ENCODE peak calls at places on chromosome 21, in five cellular contexts. One of them, this sample, is unnamed.

GRCh38 chr21:39562791-39563770 is 49.7 kb upstream of the B3GALT5 start:
- DNase-seq in AG04449: no peak
- DNase-seq in AG04450: no peak
- DNase-seq in cardiac muscle cell: no peak
- DNase-seq in foreskin fibroblast: no peak
- DNase-seq in this sample: no peak

GRCh38 chr21:38323721-38324591 is 67.2 kb downstream of the KCNJ15 start:
- DNase-seq in AG04449: peak
- DNase-seq in AG04450: peak
- DNase-seq in cardiac muscle cell: peak
- DNase-seq in foreskin fibroblast: peak
- DNase-seq in this sample: peak

GRCh38 chr21:45294509-45295291 is 7.0 kb upstream of the POFUT2 start:
- DNase-seq in AG04449: peak
- DNase-seq in AG04450: peak
- DNase-seq in cardiac muscle cell: peak
- DNase-seq in foreskin fibroblast: peak
- DNase-seq in this sample: peak

GRCh38 chr21:15793109-15793508 is 63.3 kb downstream of the USP25 start:
- DNase-seq in AG04449: no peak
- DNase-seq in AG04450: no peak
- DNase-seq in cardiac muscle cell: no peak
- DNase-seq in foreskin fibroblast: no peak
- DNase-seq in this sample: no peak

GRCh38 chr21:45768011-45768740 is 124.7 kb downstream of the PCBP3 start:
- DNase-seq in AG04449: peak
- DNase-seq in AG04450: no peak
- DNase-seq in cardiac muscle cell: peak
- DNase-seq in foreskin fibroblast: peak
- DNase-seq in this sample: peak

GRCh38 chr21:39319251-39319756 is 5.9 kb upstream of the BRWD1 start:
- DNase-seq in AG04449: no peak
- DNase-seq in AG04450: peak
- DNase-seq in cardiac muscle cell: peak
- DNase-seq in foreskin fibroblast: peak
- DNase-seq in this sample: no peak

GRCh38 chr21:22575165-22575584 is 1577.0 kb downstream of the NCAM2 start:
- DNase-seq in AG04449: no peak
- DNase-seq in AG04450: no peak
- DNase-seq in cardiac muscle cell: no peak
- DNase-seq in foreskin fibroblast: no peak
- DNase-seq in this sample: no peak

GRCh38 chr21:34129039-34129891 is 55.9 kb downstream of the MRPS6 start:
- DNase-seq in AG04449: peak
- DNase-seq in AG04450: peak
- DNase-seq in cardiac muscle cell: peak
- DNase-seq in foreskin fibroblast: peak
- DNase-seq in this sample: peak

GRCh38 chr21:26966978-26967913 is at the start of gene ADAMTS5:
- DNase-seq in AG04449: no peak
- DNase-seq in AG04450: no peak
- DNase-seq in cardiac muscle cell: peak
- DNase-seq in foreskin fibroblast: peak
- DNase-seq in this sample: no peak

DNA sequence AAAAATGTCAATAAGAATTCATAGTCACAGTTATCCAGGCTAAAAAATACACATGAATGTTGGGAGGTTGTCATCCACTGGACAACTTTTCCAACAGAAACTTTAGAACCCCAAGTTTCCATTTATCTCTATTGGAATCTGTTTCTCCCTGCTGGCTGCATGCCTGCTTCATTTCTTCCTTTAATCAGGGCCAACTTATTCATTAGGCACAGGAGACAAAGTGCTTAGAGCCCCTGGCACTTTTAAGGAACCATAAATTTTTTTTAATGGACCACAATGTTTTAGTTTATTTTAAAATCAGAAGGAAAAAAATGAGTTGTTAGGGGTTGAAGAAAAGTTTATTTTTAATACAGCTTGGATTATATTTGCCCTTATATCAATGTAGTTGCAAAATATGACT is 26.7 kb upstream of the C2CD2 start:
- DNase-seq in AG04449: no peak
- DNase-seq in AG04450: no peak
- DNase-seq in cardiac muscle cell: no peak
- DNase-seq in foreskin fibroblast: no peak
- DNase-seq in this sample: no peak
- H3K4me3 ChIP-seq in AG04449: no peak
- H3K4me3 ChIP-seq in AG04450: no peak
- H3K4me3 ChIP-seq in cardiac muscle cell: no peak
- H3K4me3 ChIP-seq in foreskin fibroblast: no peak
- H3K4me3 ChIP-seq in this sample: no peak

DNA sequence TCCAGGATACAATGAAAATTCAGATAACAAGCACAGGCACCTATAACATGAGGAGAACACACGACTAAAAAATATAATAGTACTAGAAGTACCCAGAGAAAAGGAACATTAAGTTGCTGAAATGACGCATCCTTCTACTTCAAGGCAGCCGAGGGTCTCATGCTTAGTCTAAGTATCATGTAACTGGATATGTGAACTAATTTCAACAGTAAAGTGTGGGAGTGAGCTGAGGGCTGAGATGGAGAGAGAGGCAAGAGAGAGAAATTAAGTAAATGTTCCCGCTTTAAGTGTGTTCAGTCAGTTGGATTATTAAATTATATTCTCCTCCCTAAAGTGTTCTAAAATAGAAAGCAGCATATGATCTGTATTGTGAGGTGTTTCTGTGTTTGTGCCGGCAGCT is 152.2 kb upstream of the KRTAP19-8 start:
- DNase-seq in AG04449: no peak
- DNase-seq in AG04450: no peak
- DNase-seq in cardiac muscle cell: no peak
- DNase-seq in foreskin fibroblast: no peak
- DNase-seq in this sample: no peak
- TF ChIP-seq CTCF in AG04449: no peak
- TF ChIP-seq CTCF in AG04450: no peak
- TF ChIP-seq CTCF in cardiac muscle cell: no peak
- TF ChIP-seq CTCF in foreskin fibroblast: no peak
- TF ChIP-seq CTCF in this sample: no peak

GRCh38 chr21:36747114-36747814 is 48.3 kb downstream of the SIM2 start:
- DNase-seq in AG04449: no peak
- DNase-seq in AG04450: no peak
- DNase-seq in cardiac muscle cell: no peak
- DNase-seq in foreskin fibroblast: no peak
- DNase-seq in this sample: no peak
- H3K4me3 ChIP-seq in AG04449: peak
- H3K4me3 ChIP-seq in AG04450: peak
- H3K4me3 ChIP-seq in cardiac muscle cell: peak
- H3K4me3 ChIP-seq in foreskin fibroblast: peak
- H3K4me3 ChIP-seq in this sample: peak

GRCh38 chr21:35940074-35940927 is 120.0 kb downstream of the SETD4 start:
- DNase-seq in AG04449: peak
- DNase-seq in AG04450: peak
- DNase-seq in cardiac muscle cell: peak
- DNase-seq in foreskin fibroblast: peak
- DNase-seq in this sample: peak
- TF ChIP-seq CTCF in AG04449: peak
- TF ChIP-seq CTCF in AG04450: peak
- TF ChIP-seq CTCF in cardiac muscle cell: peak
- TF ChIP-seq CTCF in foreskin fibroblast: peak
- TF ChIP-seq CTCF in this sample: peak

GRCh38 chr21:25400427-25400826 is 206.9 kb downstream of the MRPL39 start:
- DNase-seq in AG04449: no peak
- DNase-seq in AG04450: no peak
- DNase-seq in cardiac muscle cell: no peak
- DNase-seq in foreskin fibroblast: no peak
- DNase-seq in this sample: no peak
- H3K4me3 ChIP-seq in AG04449: no peak
- H3K4me3 ChIP-seq in AG04450: no peak
- H3K4me3 ChIP-seq in cardiac muscle cell: no peak
- H3K4me3 ChIP-seq in foreskin fibroblast: no peak
- H3K4me3 ChIP-seq in this sample: no peak

GRCh38 chr21:24895885-24896734 is 711.2 kb downstream of the MRPL39 start:
- DNase-seq in AG04449: no peak
- DNase-seq in AG04450: no peak
- DNase-seq in cardiac muscle cell: peak
- DNase-seq in foreskin fibroblast: no peak
- DNase-seq in this sample: peak
- TF ChIP-seq CTCF in AG04449: peak
- TF ChIP-seq CTCF in AG04450: peak
- TF ChIP-seq CTCF in cardiac muscle cell: no peak
- TF ChIP-seq CTCF in foreskin fibroblast: peak
- TF ChIP-seq CTCF in this sample: peak

GRCh38 chr21:42107881-42108553 is 36.9 kb downstream of the UMODL1 start:
- DNase-seq in AG04449: no peak
- DNase-seq in AG04450: peak
- DNase-seq in cardiac muscle cell: peak
- DNase-seq in foreskin fibroblast: peak
- DNase-seq in this sample: peak
- H3K4me3 ChIP-seq in AG04449: no peak
- H3K4me3 ChIP-seq in AG04450: no peak
- H3K4me3 ChIP-seq in cardiac muscle cell: no peak
- H3K4me3 ChIP-seq in foreskin fibroblast: no peak
- H3K4me3 ChIP-seq in this sample: no peak

GRCh38 chr21:18251065-18251464 is 6.4 kb downstream of the CHODL start:
- DNase-seq in AG04449: no peak
- DNase-seq in AG04450: no peak
- DNase-seq in cardiac muscle cell: no peak
- DNase-seq in foreskin fibroblast: no peak
- DNase-seq in this sample: no peak

GRCh38 chr21:18249542-18250152 is 5.0 kb downstream of the CHODL start:
- DNase-seq in AG04449: no peak
- DNase-seq in AG04450: no peak
- DNase-seq in cardiac muscle cell: no peak
- DNase-seq in foreskin fibroblast: no peak
- DNase-seq in this sample: no peak

GRCh38 chr21:18245493-18245967 is 897 bp downstream of the CHODL start:
- DNase-seq in AG04449: no peak
- DNase-seq in AG04450: no peak
- DNase-seq in cardiac muscle cell: no peak
- DNase-seq in foreskin fibroblast: no peak
- DNase-seq in this sample: peak

GRCh38 chr21:18244721-18245486 is at the start of gene CHODL:
- DNase-seq in AG04449: no peak
- DNase-seq in AG04450: no peak
- DNase-seq in cardiac muscle cell: no peak
- DNase-seq in foreskin fibroblast: no peak
- DNase-seq in this sample: no peak

DNA sequence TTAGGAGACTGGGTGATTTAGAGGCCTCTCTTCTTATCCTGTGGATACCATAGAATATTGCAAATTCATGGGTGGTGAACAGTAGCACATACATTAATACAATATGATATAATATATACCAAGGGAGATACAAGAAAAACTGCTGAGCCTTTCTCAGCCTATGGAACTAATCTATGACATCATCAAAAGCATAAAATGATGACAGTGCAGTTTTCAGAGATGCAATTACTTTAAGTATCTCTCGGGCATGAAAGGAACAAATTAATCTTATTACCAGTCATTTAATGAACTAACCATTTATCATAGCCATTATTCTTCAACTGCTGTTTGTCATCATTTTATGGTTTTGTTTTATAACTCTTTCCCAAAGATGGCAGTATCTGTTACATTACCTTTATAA is 3.5 kb downstream of the CHODL start:
- DNase-seq in AG04449: no peak
- DNase-seq in AG04450: no peak
- DNase-seq in cardiac muscle cell: no peak
- DNase-seq in foreskin fibroblast: no peak
- DNase-seq in this sample: no peak
- TF ChIP-seq CTCF in AG04449: no peak
- TF ChIP-seq CTCF in AG04450: no peak
- TF ChIP-seq CTCF in cardiac muscle cell: no peak
- TF ChIP-seq CTCF in foreskin fibroblast: no peak
- TF ChIP-seq CTCF in this sample: no peak

This sample was measured in astrocyte of the cerebellum.